ENCODE peak calls at places on chromosomes 7 and 10, in four cellular contexts. Z is omental fat pad, P is heart left ventricle, C is dorsolateral prefrontal cortex. V is an unnamed sample.

GRCh38 chr7:128454808-128455555 is 696 bp upstream of the HILPDA start:
- DNase-seq in P (no peak), C (no peak), Z (no peak), V (peak; percentile 14)

GRCh38 chr10:65358565-65358964 is 1567.3 kb upstream of the LRRTM3 start:
- DNase-seq in C (no peak), P (no peak), Z (no peak), V (peak; percentile 46)

GRCh38 chr10:75283150-75284096 is 47.7 kb upstream of the COMTD1 start:
- DNase-seq in Z (no peak), C (no peak), P (no peak), V (no peak)

GRCh38 chr10:2410049-2410448 is 657.3 kb upstream of the PFKP start:
- DNase-seq in P (no peak), C (no peak), Z (no peak), V (no peak)

GRCh38 chr10:114967071-114967470 is 29.1 kb downstream of the TRUB1 start:
- DNase-seq in Z (no peak), C (no peak), P (no peak), V (peak; percentile 33)

GRCh38 chr10:63241898-63242297 is 108.8 kb downstream of the NRBF2 start:
- DNase-seq in C (no peak), P (no peak), Z (no peak), V (no peak)

GRCh38 chr10:15349133-15349532 is 22.0 kb downstream of the FAM171A1 start:
- DNase-seq in C (no peak), Z (no peak), P (no peak), V (no peak)

GRCh38 chr7:2092279-2092678 is 140.5 kb downstream of the MAD1L1 start:
- DNase-seq in P (no peak), Z (no peak), C (no peak), V (no peak)

GRCh38 chr7:109873296-109873695 is 1217.6 kb upstream of the LRRN3 start:
- DNase-seq in C (no peak), P (no peak), Z (no peak), V (no peak)

GRCh38 chr10:22714524-22715289 is at the start of gene PIP4K2A:
- DNase-seq in C (peak; percentile 80), P (peak; percentile 75), Z (no peak), V (peak; percentile 21)

GRCh38 chr7:11206131-11206921 is 232.7 kb downstream of the PHF14 start:
- DNase-seq in C (no peak), Z (no peak), P (no peak), V (no peak)

GRCh38 chr7:131649003-131649541 is 92.6 kb upstream of the PODXL start:
- DNase-seq in C (no peak), P (no peak), Z (no peak), V (no peak)

GRCh38 chr7:17534348-17534747 is 235.9 kb downstream of the AHR start:
- DNase-seq in C (no peak), P (no peak), Z (no peak), V (no peak)

GRCh38 chr7:157263156-157263555 is 73.6 kb upstream of the DNAJB6 start:
- DNase-seq in P (no peak), C (no peak), Z (no peak), V (no peak)

GRCh38 chr7:34463830-34464229 is 194.2 kb upstream of the NPSR1 start:
- DNase-seq in C (no peak), P (no peak), Z (no peak), V (no peak)

GRCh38 chr10:797179-797578 is 107.7 kb upstream of the DIP2C start:
- DNase-seq in C (no peak), Z (no peak), P (no peak), V (no peak)

GRCh38 chr10:792083-792791 is 102.8 kb upstream of the DIP2C start:
- DNase-seq in C (no peak), P (no peak), Z (no peak), V (no peak)

GRCh38 chr10:792792-793100 is 103.3 kb upstream of the DIP2C start:
- DNase-seq in Z (no peak), C (no peak), P (no peak), V (peak; percentile 25)

GRCh38 chr10:796233-796632 is 106.8 kb upstream of the DIP2C start:
- DNase-seq in C (no peak), Z (no peak), P (no peak), V (no peak)

DNA sequence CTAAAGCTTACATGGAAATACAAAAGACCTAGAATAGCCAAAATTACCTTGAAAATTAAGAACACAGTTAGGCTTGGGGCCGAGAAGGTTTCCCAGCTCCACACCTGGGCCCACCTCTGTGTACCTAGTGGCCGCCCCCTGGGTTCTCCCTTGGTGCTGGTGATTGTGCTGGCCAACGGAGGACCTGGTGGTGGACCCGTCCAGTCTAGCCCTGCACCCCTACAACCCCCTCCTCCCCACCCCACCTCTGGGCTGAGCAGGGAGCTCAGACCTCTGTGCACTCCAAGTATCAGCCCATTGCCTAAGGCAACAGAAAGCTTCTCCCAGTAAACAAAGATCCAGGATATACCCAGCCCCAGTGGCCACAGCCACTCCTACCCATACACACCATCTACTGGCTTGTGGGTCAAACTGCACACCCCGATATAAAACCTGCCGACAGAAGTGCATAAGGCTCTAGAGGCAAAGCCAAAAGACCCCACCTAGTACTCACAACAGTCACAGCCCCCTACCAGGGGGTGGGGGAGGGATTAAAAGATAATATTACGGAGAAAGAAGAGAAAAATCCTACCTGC is 105.0 kb upstream of the DIP2C start:
- DNase-seq in Z (no peak), P (peak; percentile 19), C (no peak), V (no peak)
- TF ChIP-seq CTCF in Z (no peak), P (peak; percentile 48), C (no peak), V (peak; percentile 56)

GRCh38 chr10:59625842-59626522 is 83.7 kb downstream of the SLC16A9 start:
- DNase-seq in Z (no peak), P (peak; percentile 29), C (no peak), V (peak; percentile 57)

GRCh38 chr10:59623823-59624535 is 85.7 kb downstream of the SLC16A9 start:
- DNase-seq in C (no peak), Z (no peak), P (no peak), V (no peak)

GRCh38 chr10:59626523-59626869 is 83.2 kb downstream of the SLC16A9 start:
- DNase-seq in C (no peak), Z (no peak), P (no peak), V (no peak)

GRCh38 chr10:59623100-59623822 is 86.4 kb downstream of the SLC16A9 start:
- DNase-seq in C (no peak), Z (no peak), P (no peak), V (no peak)

GRCh38 chr10:59624951-59625350 is 84.7 kb downstream of the SLC16A9 start:
- DNase-seq in P (no peak), Z (no peak), C (no peak), V (no peak)
- TF ChIP-seq CTCF in P (no peak), Z (no peak), C (no peak), V (no peak)

GRCh38 chr7:48141551-48141950 is 29.7 kb upstream of the ABCA13 start:
- DNase-seq in Z (no peak), C (no peak), P (no peak), V (no peak)

GRCh38 chr7:48144291-48144768 is 26.9 kb upstream of the ABCA13 start:
- DNase-seq in C (no peak), Z (no peak), P (no peak), V (no peak)

GRCh38 chr7:48140001-48140681 is 31.1 kb upstream of the ABCA13 start:
- DNase-seq in P (no peak), Z (no peak), C (no peak), V (no peak)

DNA sequence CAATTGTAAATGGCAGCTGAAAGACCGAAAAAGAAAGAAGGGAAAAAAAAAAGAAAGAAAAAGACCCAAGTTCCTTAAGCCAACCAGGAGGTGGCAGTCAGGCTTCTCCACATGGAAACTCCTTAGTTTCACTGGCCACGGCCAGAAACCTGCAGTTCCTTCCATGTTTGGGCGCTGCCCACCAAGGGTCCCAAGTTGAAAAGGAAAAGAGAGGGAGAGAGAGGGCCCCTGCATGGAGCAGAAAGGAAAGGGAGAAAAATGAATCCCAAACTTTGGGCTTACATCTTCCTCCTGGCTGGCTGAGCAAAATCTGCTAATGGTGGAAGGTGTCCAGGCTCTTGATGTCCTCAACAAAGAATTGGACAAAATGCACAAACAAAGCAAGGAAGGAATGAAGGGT is 31.8 kb upstream of the ABCA13 start:
- DNase-seq in P (no peak), C (no peak), Z (no peak), V (no peak)
- TF ChIP-seq CTCF in P (no peak), C (no peak), Z (no peak), V (peak; percentile 61)

DNA sequence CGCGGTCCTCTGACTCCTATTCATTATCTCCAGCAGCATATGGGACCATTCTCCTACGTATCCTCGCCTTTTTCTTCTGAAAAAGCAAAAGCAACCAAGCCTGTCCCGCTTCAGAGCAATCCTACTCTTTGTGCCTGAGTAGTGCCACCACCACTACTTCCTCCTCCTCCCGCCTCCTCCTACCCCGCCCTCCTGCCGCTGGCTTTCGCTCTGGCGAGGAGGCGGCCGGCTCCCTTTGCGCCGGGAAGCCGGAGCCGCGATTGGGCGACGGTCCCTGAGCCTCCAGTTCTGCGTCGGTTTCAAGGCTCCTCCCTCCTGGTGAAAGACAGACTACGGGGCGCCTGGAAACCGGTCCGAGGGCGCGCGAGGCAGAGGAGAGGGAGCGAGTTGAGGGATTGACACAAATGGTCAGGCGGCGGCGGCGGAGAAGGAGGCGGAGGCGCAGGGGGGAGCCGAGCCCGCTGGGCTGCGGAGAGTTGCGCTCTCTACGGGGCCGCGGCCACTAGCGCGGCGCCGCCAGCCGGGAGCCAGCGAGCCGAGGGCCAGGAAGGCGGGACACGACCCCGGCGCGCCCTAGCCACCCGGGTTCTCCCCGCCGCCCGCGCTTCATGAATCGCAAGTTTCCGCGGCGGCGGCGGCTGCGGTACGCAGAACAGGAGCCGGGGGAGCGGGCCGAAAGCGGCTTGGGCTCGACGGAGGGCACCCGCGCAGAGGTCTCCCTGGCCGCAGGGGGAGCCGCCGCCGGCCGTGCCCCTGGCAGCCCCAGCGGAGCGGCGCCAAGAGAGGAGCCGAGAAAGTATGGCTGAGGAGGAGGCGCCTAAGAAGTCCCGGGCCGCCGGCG is at the start of gene FZD1:
- DNase-seq in Z (peak; percentile 73), C (peak; percentile 95), P (peak; percentile 98), V (peak; percentile 97)
- TF ChIP-seq CTCF in Z (no peak), C (peak; percentile 22), P (no peak), V (no peak)

GRCh38 chr10:84098667-84099066 is 40.6 kb upstream of the GHITM start:
- DNase-seq in C (no peak), P (no peak), Z (no peak), V (no peak)

GRCh38 chr10:84095821-84096497 is 43.4 kb upstream of the GHITM start:
- DNase-seq in C (no peak), P (peak; percentile 56), Z (no peak), V (no peak)

DNA sequence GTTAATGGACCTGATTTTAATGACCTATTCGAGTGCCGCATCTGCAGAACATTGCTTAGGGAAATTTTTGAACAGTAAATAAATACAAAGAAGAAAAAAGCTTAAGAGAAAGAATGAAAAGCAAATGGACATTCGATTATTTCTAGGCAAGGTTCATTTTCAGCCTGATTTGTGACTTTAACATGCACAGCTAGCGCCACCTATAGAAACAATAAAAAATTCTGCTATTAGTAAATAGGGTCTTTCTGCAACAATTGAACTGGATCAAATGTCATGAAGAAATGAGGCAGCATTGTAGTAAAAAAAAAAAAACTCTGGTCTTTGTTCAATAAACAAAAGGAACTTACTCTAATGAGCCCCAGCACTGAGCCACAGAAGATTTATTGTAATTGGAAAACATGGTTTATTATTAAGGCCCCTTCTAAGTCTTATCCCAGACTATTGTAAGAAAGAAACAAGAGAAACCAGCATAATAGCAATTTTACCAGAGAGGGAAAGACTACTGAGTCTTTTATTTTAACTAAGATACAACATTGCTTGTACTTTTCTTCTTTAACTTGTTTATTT is 41.4 kb upstream of the GHITM start:
- DNase-seq in P (no peak), Z (no peak), C (no peak), V (no peak)
- TF ChIP-seq CTCF in P (peak; percentile 66), Z (no peak), C (peak; percentile 73), V (peak; percentile 48)